ENCODE peak calls at places on chromosomes 4 and X, in four cellular contexts. One of them, this sample, is unnamed.

GRCh38 chrX:134661295-134661694 is 3.0 kb upstream of the PLAC1 start:
- DNase-seq in kidney: no peak
- DNase-seq in astrocyte: no peak
- DNase-seq in adipocyte: no peak
- DNase-seq in this sample: no peak

GRCh38 chr4:34720563-34720962 is 1523.8 kb downstream of the ARAP2 start:
- DNase-seq in astrocyte: peak; percentile 13
- DNase-seq in kidney: no peak
- DNase-seq in adipocyte: peak; percentile 71
- DNase-seq in this sample: peak; percentile 2

GRCh38 chr4:133801858-133802257 is 399.7 kb downstream of the PABPC4L start:
- DNase-seq in astrocyte: no peak
- DNase-seq in adipocyte: peak; percentile 21
- DNase-seq in kidney: no peak
- DNase-seq in this sample: peak; percentile 8

GRCh38 chr4:168139336-168139735 is 47.0 kb downstream of the ANXA10 start:
- DNase-seq in astrocyte: peak; percentile 85
- DNase-seq in adipocyte: peak; percentile 57
- DNase-seq in kidney: no peak
- DNase-seq in this sample: no peak

GRCh38 chrX:10620121-10620699 is at the start of gene MID1:
- DNase-seq in kidney: peak; percentile 89
- DNase-seq in astrocyte: peak; percentile 75
- DNase-seq in adipocyte: peak; percentile 89
- DNase-seq in this sample: peak; percentile 83

GRCh38 chr4:20679946-20680345 is 20.3 kb upstream of the PACRGL start:
- DNase-seq in astrocyte: no peak
- DNase-seq in kidney: no peak
- DNase-seq in adipocyte: no peak
- DNase-seq in this sample: no peak

GRCh38 chr4:176340871-176341685 is 21.3 kb downstream of the SPCS3 start:
- DNase-seq in kidney: no peak
- DNase-seq in astrocyte: no peak
- DNase-seq in adipocyte: peak; percentile 83
- DNase-seq in this sample: peak; percentile 69

GRCh38 chr4:77001907-77002306 is 52.4 kb downstream of the SEPTIN11 start:
- DNase-seq in astrocyte: peak; percentile 80
- DNase-seq in adipocyte: peak; percentile 74
- DNase-seq in kidney: no peak
- DNase-seq in this sample: peak; percentile 87

GRCh38 chr4:149914521-149915115 is 99.0 kb upstream of the IQCM start:
- DNase-seq in adipocyte: peak; percentile 89
- DNase-seq in kidney: no peak
- DNase-seq in astrocyte: peak; percentile 44
- DNase-seq in this sample: peak; percentile 65

GRCh38 chr4:101102114-101102752 is 245.1 kb downstream of the PPP3CA start:
- DNase-seq in adipocyte: peak; percentile 93
- DNase-seq in kidney: peak; percentile 66
- DNase-seq in astrocyte: peak; percentile 90
- DNase-seq in this sample: peak; percentile 91

GRCh38 chr4:53899544-53900274 is 164.7 kb downstream of the CHIC2 start:
- DNase-seq in astrocyte: peak; percentile 31
- DNase-seq in adipocyte: peak; percentile 91
- DNase-seq in kidney: peak; percentile 72
- DNase-seq in this sample: peak; percentile 43

GRCh38 chrX:104566921-104567501 is 1.0 kb downstream of the IL1RAPL2 start:
- DNase-seq in astrocyte: no peak
- DNase-seq in kidney: no peak
- DNase-seq in adipocyte: no peak
- DNase-seq in this sample: no peak

GRCh38 chr4:140135529-140136021 is 18.4 kb downstream of the MAML3 start:
- DNase-seq in astrocyte: peak; percentile 73
- DNase-seq in kidney: peak; percentile 84
- DNase-seq in adipocyte: no peak
- DNase-seq in this sample: peak; percentile 48

GRCh38 chrX:131985526-131986049 is 37.5 kb upstream of the STK26 start:
- DNase-seq in kidney: no peak
- DNase-seq in adipocyte: no peak
- DNase-seq in astrocyte: no peak
- DNase-seq in this sample: no peak

GRCh38 chrX:110036162-110037033 is 33.5 kb downstream of the TMEM164 start:
- DNase-seq in kidney: no peak
- DNase-seq in adipocyte: no peak
- DNase-seq in astrocyte: no peak
- DNase-seq in this sample: no peak

GRCh38 chrX:84144281-84144680 is 43.7 kb downstream of the RPS6KA6 start:
- DNase-seq in astrocyte: peak; percentile 38
- DNase-seq in kidney: no peak
- DNase-seq in adipocyte: no peak
- DNase-seq in this sample: no peak

GRCh38 chr4:160182727-160183126 is 1079.8 kb downstream of the RAPGEF2 start:
- DNase-seq in astrocyte: no peak
- DNase-seq in adipocyte: no peak
- DNase-seq in kidney: no peak
- DNase-seq in this sample: no peak

GRCh38 chr4:162865102-162865501 is 301.6 kb downstream of the NAF1 start:
- DNase-seq in kidney: no peak
- DNase-seq in astrocyte: no peak
- DNase-seq in adipocyte: no peak
- DNase-seq in this sample: no peak

GRCh38 chr4:100504086-100504874 is 13.5 kb downstream of the EMCN start:
- DNase-seq in adipocyte: no peak
- DNase-seq in kidney: no peak
- DNase-seq in astrocyte: peak; percentile 57
- DNase-seq in this sample: no peak

DNA sequence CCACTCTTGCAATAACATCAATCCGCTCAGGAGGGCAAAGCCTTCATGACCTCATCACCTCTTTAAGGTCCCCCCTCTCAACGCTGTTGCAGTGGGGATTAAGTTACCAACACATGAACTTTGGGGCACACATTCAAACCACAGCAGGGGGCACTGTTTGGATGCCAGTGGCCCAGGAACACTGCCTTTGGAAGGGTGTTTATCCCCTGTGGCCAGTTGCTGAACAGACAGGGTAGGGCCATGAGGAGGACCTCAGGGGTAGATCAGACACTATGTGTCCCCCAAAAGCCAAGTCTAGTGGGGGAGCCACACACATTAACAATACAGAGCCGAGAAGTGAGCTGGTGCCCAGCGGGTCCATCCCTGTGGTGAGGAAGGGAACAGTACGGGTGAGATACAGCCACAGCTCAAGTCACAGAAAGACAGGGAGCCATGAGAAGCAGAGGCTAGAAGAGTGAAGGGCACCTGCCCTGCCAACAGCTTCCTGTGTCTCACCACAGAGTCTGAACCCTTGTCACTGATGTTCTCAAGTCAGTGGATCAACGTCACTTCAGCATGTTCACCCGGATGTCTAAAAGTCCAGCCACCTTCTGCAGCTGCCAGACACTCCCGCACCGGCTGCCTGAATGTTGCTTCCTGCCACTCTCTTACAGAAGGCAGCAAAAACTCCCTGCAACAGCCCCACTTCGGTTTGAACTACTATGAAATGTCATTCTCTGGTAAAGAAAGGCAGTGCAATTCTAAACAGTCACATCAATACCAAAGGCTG is 19.9 kb upstream of the MXD4 start:
- DNase-seq in astrocyte: no peak
- DNase-seq in kidney: peak; percentile 62
- DNase-seq in adipocyte: no peak
- DNase-seq in this sample: no peak
- H3K9ac ChIP-seq in astrocyte: no peak overlapping the region
- H3K9ac ChIP-seq in kidney: no peak overlapping the region
- H3K9ac ChIP-seq in adipocyte: no peak overlapping the region
- H3K9ac ChIP-seq in this sample: no peak overlapping the region

GRCh38 chrX:71617742-71618141 is 569 bp downstream of the CXCR3 start:
- DNase-seq in astrocyte: no peak
- DNase-seq in adipocyte: no peak
- DNase-seq in kidney: no peak
- DNase-seq in this sample: no peak
- H3K9ac ChIP-seq in astrocyte: no peak overlapping the region
- H3K9ac ChIP-seq in adipocyte: no peak overlapping the region
- H3K9ac ChIP-seq in kidney: no peak overlapping the region
- H3K9ac ChIP-seq in this sample: no peak overlapping the region

GRCh38 chr4:93748943-93749342 is 79.6 kb upstream of the ATOH1 start:
- DNase-seq in astrocyte: no peak
- DNase-seq in kidney: no peak
- DNase-seq in adipocyte: no peak
- DNase-seq in this sample: no peak
- H3K9ac ChIP-seq in astrocyte: no peak overlapping the region
- H3K9ac ChIP-seq in kidney: no peak overlapping the region
- H3K9ac ChIP-seq in adipocyte: no peak overlapping the region
- H3K9ac ChIP-seq in this sample: no peak overlapping the region

GRCh38 chr4:72320185-72320948 is 248.7 kb downstream of the ADAMTS3 start:
- DNase-seq in astrocyte: no peak
- DNase-seq in adipocyte: peak; percentile 10
- DNase-seq in kidney: no peak
- DNase-seq in this sample: no peak
- H3K9ac ChIP-seq in astrocyte: no peak overlapping the region
- H3K9ac ChIP-seq in adipocyte: no peak overlapping the region
- H3K9ac ChIP-seq in kidney: no peak overlapping the region
- H3K9ac ChIP-seq in this sample: no peak overlapping the region

GRCh38 chr4:40058854-40059253 is 2.2 kb downstream of the N4BP2 start:
- DNase-seq in kidney: no peak
- DNase-seq in adipocyte: no peak
- DNase-seq in astrocyte: no peak
- DNase-seq in this sample: no peak
- H3K9ac ChIP-seq in kidney: no peak overlapping the region
- H3K9ac ChIP-seq in adipocyte: peak overlapping the region; percentile 99
- H3K9ac ChIP-seq in astrocyte: no peak overlapping the region
- H3K9ac ChIP-seq in this sample: no peak overlapping the region

GRCh38 chrX:101564651-101565050 is 14.3 kb downstream of the ARMCX1 start:
- DNase-seq in adipocyte: no peak
- DNase-seq in astrocyte: no peak
- DNase-seq in kidney: no peak
- DNase-seq in this sample: no peak
- H3K9ac ChIP-seq in adipocyte: no peak overlapping the region
- H3K9ac ChIP-seq in astrocyte: no peak overlapping the region
- H3K9ac ChIP-seq in kidney: no peak overlapping the region
- H3K9ac ChIP-seq in this sample: no peak overlapping the region

This sample was measured in endothelial cell of umbilical vein.